ENCODE peak calls at places on chromosome 2, in five cellular contexts. One of them, this sample, is unnamed.

GRCh38 chr2:188443207-188443606 is 151.5 kb downstream of the GULP1 start:
- DNase-seq in K562: no peak
- DNase-seq in HepG2: no peak
- DNase-seq in GM12878: no peak
- DNase-seq in H1: no peak
- DNase-seq in this sample: no peak

GRCh38 chr2:210445116-210445707 is 31.3 kb downstream of the LANCL1 start:
- DNase-seq in K562: peak
- DNase-seq in GM12878: no peak
- DNase-seq in H1: no peak
- DNase-seq in HepG2: peak
- DNase-seq in this sample: peak

GRCh38 chr2:32442020-32442467 is 85.2 kb downstream of the BIRC6 start:
- DNase-seq in HepG2: peak
- DNase-seq in K562: no peak
- DNase-seq in H1: no peak
- DNase-seq in GM12878: no peak
- DNase-seq in this sample: no peak

GRCh38 chr2:27306136-27306535 is 2.1 kb downstream of the UCN start:
- DNase-seq in H1: no peak
- DNase-seq in HepG2: no peak
- DNase-seq in K562: no peak
- DNase-seq in GM12878: no peak
- DNase-seq in this sample: peak

GRCh38 chr2:216350214-216350789 is 22.0 kb downstream of the MARCHF4 start:
- DNase-seq in H1: no peak
- DNase-seq in GM12878: no peak
- DNase-seq in K562: peak
- DNase-seq in HepG2: no peak
- DNase-seq in this sample: no peak

GRCh38 chr2:30031184-30031583 is 109.8 kb upstream of the ALK start:
- DNase-seq in K562: no peak
- DNase-seq in GM12878: no peak
- DNase-seq in H1: no peak
- DNase-seq in HepG2: no peak
- DNase-seq in this sample: peak

GRCh38 chr2:37652199-37652640 is 19.2 kb downstream of the CDC42EP3 start:
- DNase-seq in H1: no peak
- DNase-seq in HepG2: no peak
- DNase-seq in GM12878: no peak
- DNase-seq in K562: no peak
- DNase-seq in this sample: no peak

GRCh38 chr2:238039985-238040384 is 20.8 kb upstream of the SCLY start:
- DNase-seq in HepG2: no peak
- DNase-seq in H1: no peak
- DNase-seq in K562: no peak
- DNase-seq in GM12878: no peak
- DNase-seq in this sample: no peak

GRCh38 chr2:150909090-150909489 is 352.6 kb downstream of the RBM43 start:
- DNase-seq in H1: no peak
- DNase-seq in GM12878: no peak
- DNase-seq in HepG2: no peak
- DNase-seq in K562: no peak
- DNase-seq in this sample: no peak

GRCh38 chr2:178109813-178110212 is 2.4 kb upstream of the RBM45 start:
- DNase-seq in H1: no peak
- DNase-seq in GM12878: no peak
- DNase-seq in K562: peak
- DNase-seq in HepG2: peak
- DNase-seq in this sample: peak

GRCh38 chr2:180901331-180901730 is 79.1 kb upstream of the UBE2E3 start:
- DNase-seq in HepG2: no peak
- DNase-seq in K562: no peak
- DNase-seq in GM12878: no peak
- DNase-seq in H1: no peak
- DNase-seq in this sample: peak

GRCh38 chr2:184685999-184686841 is 87.9 kb downstream of the ZNF804A start:
- DNase-seq in H1: no peak
- DNase-seq in HepG2: no peak
- DNase-seq in K562: no peak
- DNase-seq in GM12878: no peak
- DNase-seq in this sample: no peak

GRCh38 chr2:116109471-116109870 is 1667.0 kb downstream of the DPP10 start:
- DNase-seq in H1: no peak
- DNase-seq in K562: no peak
- DNase-seq in HepG2: no peak
- DNase-seq in GM12878: no peak
- DNase-seq in this sample: no peak

GRCh38 chr2:240644171-240644651 is 18.9 kb downstream of the GPR35 start:
- DNase-seq in K562: no peak
- DNase-seq in HepG2: no peak
- DNase-seq in GM12878: no peak
- DNase-seq in H1: no peak
- DNase-seq in this sample: no peak

GRCh38 chr2:143530753-143531152 is 401.5 kb downstream of the ARHGAP15 start:
- DNase-seq in HepG2: no peak
- DNase-seq in GM12878: no peak
- DNase-seq in H1: no peak
- DNase-seq in K562: no peak
- DNase-seq in this sample: no peak

GRCh38 chr2:128198666-128199065 is 107.7 kb downstream of the UGGT1 start:
- DNase-seq in HepG2: no peak
- DNase-seq in H1: no peak
- DNase-seq in K562: no peak
- DNase-seq in GM12878: no peak
- DNase-seq in this sample: no peak

GRCh38 chr2:197208029-197208428 is 102.6 kb downstream of the ANKRD44 start:
- DNase-seq in K562: no peak
- DNase-seq in H1: no peak
- DNase-seq in GM12878: no peak
- DNase-seq in HepG2: no peak
- DNase-seq in this sample: no peak

GRCh38 chr2:197209742-197210408 is 100.7 kb downstream of the ANKRD44 start:
- DNase-seq in GM12878: peak
- DNase-seq in K562: peak
- DNase-seq in HepG2: no peak
- DNase-seq in H1: no peak
- DNase-seq in this sample: no peak

GRCh38 chr2:197209274-197209673 is 101.3 kb downstream of the ANKRD44 start:
- DNase-seq in HepG2: no peak
- DNase-seq in GM12878: no peak
- DNase-seq in H1: no peak
- DNase-seq in K562: no peak
- DNase-seq in this sample: no peak

GRCh38 chr2:197207608-197208007 is 103.0 kb downstream of the ANKRD44 start:
- DNase-seq in H1: no peak
- DNase-seq in K562: no peak
- DNase-seq in HepG2: no peak
- DNase-seq in GM12878: no peak
- DNase-seq in this sample: no peak

DNA sequence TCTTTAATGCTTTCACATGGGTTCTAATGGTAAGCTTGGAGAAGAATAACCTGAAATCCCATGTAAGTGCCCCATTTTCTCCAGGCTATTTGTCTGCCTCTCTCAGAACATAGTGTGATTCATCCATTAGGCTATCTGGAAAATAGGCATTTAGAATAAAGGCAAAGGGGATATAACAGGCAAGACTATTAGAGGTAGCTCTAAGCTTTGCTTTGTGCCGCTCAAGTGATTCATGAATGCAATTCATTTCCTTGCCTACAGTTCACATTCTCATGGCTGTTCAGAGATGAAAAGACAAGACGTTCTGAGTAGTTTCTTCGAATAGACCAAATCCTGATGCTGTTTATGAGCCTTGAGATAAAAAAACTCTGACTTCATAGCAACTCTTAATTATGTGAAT is 101.7 kb downstream of the ANKRD44 start:
- DNase-seq in GM12878: no peak
- DNase-seq in HepG2: no peak
- DNase-seq in K562: no peak
- DNase-seq in H1: no peak
- DNase-seq in this sample: no peak
- H3K4me2 ChIP-seq in GM12878: peak
- H3K4me2 ChIP-seq in HepG2: no peak
- H3K4me2 ChIP-seq in K562: no peak
- H3K4me2 ChIP-seq in H1: no peak
- H3K4me2 ChIP-seq in this sample: no peak

GRCh38 chr2:207156451-207157161 is 9.1 kb downstream of the KLF7 start:
- DNase-seq in K562: no peak
- DNase-seq in GM12878: no peak
- DNase-seq in HepG2: peak
- DNase-seq in H1: no peak
- DNase-seq in this sample: no peak
- TF ChIP-seq CREB1 in K562: no peak
- TF ChIP-seq CREB1 in GM12878: peak
- TF ChIP-seq CREB1 in HepG2: no peak
- TF ChIP-seq CREB1 in H1: no peak
- TF ChIP-seq CREB1 in this sample: no peak

GRCh38 chr2:160324917-160325316 is 124.8 kb upstream of the ITGB6 start:
- DNase-seq in K562: no peak
- DNase-seq in GM12878: no peak
- DNase-seq in H1: no peak
- DNase-seq in HepG2: peak
- DNase-seq in this sample: no peak

GRCh38 chr2:160322320-160322719 is 122.2 kb upstream of the ITGB6 start:
- DNase-seq in H1: no peak
- DNase-seq in HepG2: no peak
- DNase-seq in GM12878: no peak
- DNase-seq in K562: no peak
- DNase-seq in this sample: no peak

GRCh38 chr2:160324161-160324768 is 124.2 kb upstream of the ITGB6 start:
- DNase-seq in HepG2: peak
- DNase-seq in K562: peak
- DNase-seq in GM12878: no peak
- DNase-seq in H1: no peak
- DNase-seq in this sample: peak

GRCh38 chr2:160328748-160329147 is 128.7 kb upstream of the ITGB6 start:
- DNase-seq in GM12878: no peak
- DNase-seq in HepG2: no peak
- DNase-seq in H1: no peak
- DNase-seq in K562: no peak
- DNase-seq in this sample: no peak

DNA sequence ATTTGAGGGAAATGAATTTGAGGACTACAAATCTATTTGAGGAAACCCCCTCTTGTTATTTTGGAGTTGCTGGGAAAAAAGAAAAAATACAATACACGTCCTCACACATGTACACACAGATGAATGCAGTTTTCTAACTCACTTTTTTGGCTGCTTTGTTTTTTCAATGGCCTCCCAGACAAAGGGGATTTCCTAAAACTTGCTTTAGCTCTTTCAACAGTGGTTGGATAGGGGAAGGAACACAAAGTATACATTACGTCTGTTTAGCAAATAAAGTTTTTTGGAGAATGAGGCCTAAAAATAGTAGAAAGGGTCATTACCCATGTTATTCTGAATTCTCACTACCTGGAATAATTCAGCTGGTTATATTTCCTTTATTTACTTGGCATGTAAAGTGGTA is 125.3 kb upstream of the ITGB6 start:
- DNase-seq in K562: no peak
- DNase-seq in HepG2: no peak
- DNase-seq in GM12878: no peak
- DNase-seq in H1: no peak
- DNase-seq in this sample: no peak
- H3K4me2 ChIP-seq in K562: no peak
- H3K4me2 ChIP-seq in HepG2: peak
- H3K4me2 ChIP-seq in GM12878: no peak
- H3K4me2 ChIP-seq in H1: no peak
- H3K4me2 ChIP-seq in this sample: no peak

DNA sequence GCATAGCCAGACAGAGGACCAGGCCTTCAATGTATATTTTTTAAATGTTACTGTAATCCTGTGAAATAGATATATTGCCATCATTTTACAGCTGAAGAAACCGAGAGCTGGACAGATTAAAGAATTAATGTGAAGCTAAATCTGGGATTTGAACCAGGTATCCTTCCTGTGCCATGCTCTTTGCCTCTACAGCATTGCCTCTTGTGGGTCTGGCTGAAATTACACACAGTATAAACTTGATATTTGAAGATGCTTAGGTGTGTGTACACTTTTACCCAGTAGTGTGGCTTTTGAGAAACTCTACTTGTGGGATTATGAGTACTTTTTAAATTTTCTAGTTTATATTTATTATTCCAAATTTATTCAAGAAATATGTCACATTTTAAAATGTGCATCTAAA is 264.5 kb downstream of the CNTNAP5 start:
- DNase-seq in H1: no peak
- DNase-seq in K562: no peak
- DNase-seq in GM12878: no peak
- DNase-seq in HepG2: no peak
- DNase-seq in this sample: no peak
- TF ChIP-seq CREB1 in H1: no peak
- TF ChIP-seq CREB1 in K562: no peak
- TF ChIP-seq CREB1 in GM12878: no peak
- TF ChIP-seq CREB1 in HepG2: no peak
- TF ChIP-seq CREB1 in this sample: no peak

GRCh38 chr2:181992776-181993175 is 7.1 kb downstream of the PPP1R1C start:
- DNase-seq in GM12878: peak
- DNase-seq in K562: no peak
- DNase-seq in H1: no peak
- DNase-seq in HepG2: no peak
- DNase-seq in this sample: no peak
- H3K4me2 ChIP-seq in GM12878: peak
- H3K4me2 ChIP-seq in K562: no peak
- H3K4me2 ChIP-seq in H1: no peak
- H3K4me2 ChIP-seq in HepG2: no peak
- H3K4me2 ChIP-seq in this sample: no peak

GRCh38 chr2:68590702-68591101 is 52.7 kb upstream of the PROKR1 start:
- DNase-seq in H1: no peak
- DNase-seq in HepG2: no peak
- DNase-seq in GM12878: no peak
- DNase-seq in K562: no peak
- DNase-seq in this sample: no peak

GRCh38 chr2:68594041-68594440 is 49.3 kb upstream of the PROKR1 start:
- DNase-seq in HepG2: no peak
- DNase-seq in K562: no peak
- DNase-seq in H1: no peak
- DNase-seq in GM12878: no peak
- DNase-seq in this sample: no peak

GRCh38 chr2:68589963-68590362 is 53.4 kb upstream of the PROKR1 start:
- DNase-seq in GM12878: no peak
- DNase-seq in HepG2: no peak
- DNase-seq in H1: no peak
- DNase-seq in K562: no peak
- DNase-seq in this sample: no peak

GRCh38 chr2:68591225-68591624 is 52.2 kb upstream of the PROKR1 start:
- DNase-seq in K562: peak
- DNase-seq in H1: no peak
- DNase-seq in GM12878: no peak
- DNase-seq in HepG2: no peak
- DNase-seq in this sample: no peak

GRCh38 chr2:68594674-68595492 is 48.5 kb upstream of the PROKR1 start:
- DNase-seq in K562: peak
- DNase-seq in H1: peak
- DNase-seq in HepG2: peak
- DNase-seq in GM12878: peak
- DNase-seq in this sample: peak
- TF ChIP-seq CREB1 in K562: no peak
- TF ChIP-seq CREB1 in H1: no peak
- TF ChIP-seq CREB1 in HepG2: no peak
- TF ChIP-seq CREB1 in GM12878: no peak
- TF ChIP-seq CREB1 in this sample: no peak

GRCh38 chr2:166376873-166377272 is 1.1 kb upstream of the SCN9A start:
- DNase-seq in H1: no peak
- DNase-seq in HepG2: no peak
- DNase-seq in GM12878: no peak
- DNase-seq in K562: no peak
- DNase-seq in this sample: no peak
- H3K4me2 ChIP-seq in H1: peak
- H3K4me2 ChIP-seq in HepG2: peak
- H3K4me2 ChIP-seq in GM12878: no peak
- H3K4me2 ChIP-seq in K562: peak
- H3K4me2 ChIP-seq in this sample: peak